ENCODE peak calls at places on chromosomes 13 and 19, in nine cellular contexts. J is neural crest cell; N is GM03348; R is IMR-90; M is DMS153; X is CD4-positive, alpha-beta T cell; D is heart right ventricle; C is stimulated activated CD4-positive, alpha-beta T cell treated with anti-CD3 and anti-CD28 coated beads, Interleukin-4, amount 100 ng/mL, for 1 hour; T is HFFc6. H is an unnamed sample.

GRCh38 chr13:75757336-75757735 is 121.2 kb downstream of the LMO7 start:
- DNase-seq in J (no peak), N (no peak), R (no peak), M (no peak), X (no peak), D (no peak), C (no peak), T (no peak), H (no peak)

GRCh38 chr19:46717034-46717715 is at the start of gene PRKD2:
- DNase-seq in J (peak), N (peak), R (peak), M (no peak), X (peak), D (peak), C (peak), T (peak), H (peak)

GRCh38 chr19:1117654-1118053 is 13.9 kb downstream of the GPX4 start:
- DNase-seq in J (no peak), N (no peak), R (no peak), M (no peak), X (no peak), D (no peak), C (no peak), T (no peak), H (no peak)

GRCh38 chr13:67520886-67521285 is 290.8 kb upstream of the PCDH9 start:
- DNase-seq in J (no peak), N (no peak), R (no peak), M (no peak), X (no peak), D (no peak), C (no peak), T (no peak), H (no peak)

GRCh38 chr13:40101708-40102359 is 446.4 kb downstream of the COG6 start:
- DNase-seq in J (no peak), N (no peak), R (no peak), M (no peak), X (no peak), D (no peak), C (peak), T (no peak), H (no peak)

GRCh38 chr13:45119990-45120864 is at the start of gene GTF2F2:
- DNase-seq in J (peak), N (peak), R (peak), M (peak), X (peak), D (peak), C (peak), T (peak), H (peak)

GRCh38 chr19:13935765-13936486 is 2.3 kb downstream of the PODNL1 start:
- DNase-seq in J (no peak), N (no peak), R (no peak), M (no peak), X (no peak), D (no peak), C (no peak), T (no peak), H (no peak)

GRCh38 chr19:42189133-42189532 is 28.3 kb downstream of the DEDD2 start:
- DNase-seq in J (no peak), N (no peak), R (no peak), M (no peak), X (no peak), D (no peak), C (no peak), T (no peak), H (no peak)

GRCh38 chr13:110109910-110110309 is 197.0 kb downstream of the COL4A1 start:
- DNase-seq in J (no peak), N (peak), R (peak), M (no peak), X (no peak), D (peak), C (no peak), T (peak), H (no peak)

GRCh38 chr19:51064534-51065220 is at the start of gene KLK13:
- DNase-seq in J (no peak), N (peak), R (no peak), M (no peak), X (no peak), D (peak), C (no peak), T (no peak), H (no peak)

GRCh38 chr19:35207391-35207871 is 21.1 kb downstream of the FAM187B start:
- DNase-seq in J (no peak), N (no peak), R (no peak), M (no peak), X (peak), D (no peak), C (no peak), T (no peak), H (no peak)

GRCh38 chr13:32164622-32165268 is 133.2 kb downstream of the FRY start:
- DNase-seq in J (peak), N (peak), R (peak), M (peak), X (no peak), D (no peak), C (no peak), T (peak), H (peak)

GRCh38 chr19:46613525-46613924 is 11.4 kb downstream of the PTGIR start:
- DNase-seq in J (no peak), N (no peak), R (no peak), M (no peak), X (no peak), D (no peak), C (no peak), T (no peak), H (no peak)

GRCh38 chr19:16883518-16883917 is 5.3 kb upstream of the F2RL3 start:
- DNase-seq in J (no peak), N (no peak), R (no peak), M (no peak), X (no peak), D (no peak), C (no peak), T (no peak), H (no peak)

GRCh38 chr19:55605637-55606470 is at the start of gene ZNF865:
- DNase-seq in J (peak), N (peak), R (peak), M (peak), X (peak), D (peak), C (peak), T (peak), H (peak)

GRCh38 chr19:30602661-30603322 is 230.6 kb downstream of the ZNF536 start:
- DNase-seq in J (no peak), N (no peak), R (no peak), M (no peak), X (no peak), D (no peak), C (no peak), T (no peak), H (no peak)

GRCh38 chr13:106041445-106041844 is 494.0 kb downstream of the EFNB2 start:
- DNase-seq in J (no peak), N (no peak), R (no peak), M (no peak), X (no peak), D (no peak), C (no peak), T (no peak), H (no peak)

H was measured in NCI-H774.